ENCODE peak calls at places on chromosomes 12 and 14, in eight cellular contexts. Z is A172; L is Right ventricle myocardium superior; D is stimulated activated CD4-positive, alpha-beta T cell treated with anti-CD3 and anti-CD28 coated beads, Interleukin-15, amount 100 ng/mL, for 48 hours; Y is Karpas-422; A is tibial nerve; U is HT-29; C is RPMI7951. T is an unnamed sample.

GRCh38 chr12:57268264-57268663 is 17.3 kb upstream of the STAC3 start:
- DNase-seq in Z (no peak), L (no peak), D (no peak), Y (no peak), A (no peak), U (no peak), C (no peak), T (no peak)

GRCh38 chr14:95432152-95433093 is 84.0 kb downstream of the SYNE3 start:
- DNase-seq in Z (no peak), L (peak), D (no peak), Y (peak), A (peak), U (peak), C (no peak), T (no peak)

GRCh38 chr14:28941758-28942157 is 175.2 kb downstream of the FOXG1 start:
- DNase-seq in Z (no peak), L (no peak), D (no peak), Y (no peak), A (no peak), U (no peak), C (no peak), T (no peak)

GRCh38 chr12:54879579-54879978 is 25.3 kb downstream of the MUCL1 start:
- DNase-seq in Z (no peak), L (no peak), D (no peak), Y (peak), A (no peak), U (no peak), C (no peak), T (no peak)

GRCh38 chr14:101236496-101237240 is 324.6 kb upstream of the DIO3 start:
- DNase-seq in Z (no peak), L (no peak), D (no peak), Y (no peak), A (no peak), U (no peak), C (no peak), T (no peak)

GRCh38 chr14:100654814-100655795 is 67.9 kb upstream of the BEGAIN start:
- DNase-seq in Z (no peak), L (no peak), D (peak), Y (peak), A (no peak), U (peak), C (peak), T (no peak)

GRCh38 chr12:32920506-32921085 is 24.0 kb upstream of the PKP2 start:
- DNase-seq in Z (peak), L (no peak), D (no peak), Y (no peak), A (no peak), U (peak), C (no peak), T (no peak)

GRCh38 chr14:97924922-97925613 is 1127.9 kb downstream of the VRK1 start:
- DNase-seq in Z (no peak), L (no peak), D (no peak), Y (no peak), A (no peak), U (no peak), C (no peak), T (no peak)

GRCh38 chr12:121537814-121538698 is 42.8 kb downstream of the KDM2B start:
- DNase-seq in Z (no peak), L (peak), D (no peak), Y (peak), A (no peak), U (no peak), C (no peak), T (no peak)

GRCh38 chr12:39272934-39273770 is 169.8 kb downstream of the KIF21A start:
- DNase-seq in Z (peak), L (no peak), D (no peak), Y (peak), A (peak), U (peak), C (peak), T (no peak)

GRCh38 chr12:52323001-52323400 is 1.8 kb upstream of the KRT83 start:
- DNase-seq in Z (no peak), L (no peak), D (no peak), Y (no peak), A (no peak), U (no peak), C (no peak), T (no peak)

GRCh38 chr12:108832730-108833354 is 24.5 kb downstream of the SSH1 start:
- DNase-seq in Z (peak), L (no peak), D (no peak), Y (no peak), A (no peak), U (no peak), C (peak), T (no peak)

GRCh38 chr12:49895773-49896172 is 7.9 kb downstream of the FAIM2 start:
- DNase-seq in Z (no peak), L (no peak), D (no peak), Y (no peak), A (no peak), U (no peak), C (no peak), T (no peak)

GRCh38 chr14:90487031-90487430 is 90.2 kb downstream of the CALM1 start:
- DNase-seq in Z (peak), L (peak), D (no peak), Y (no peak), A (no peak), U (no peak), C (peak), T (no peak)

GRCh38 chr12:113899042-113899843 is 66.9 kb downstream of the RBM19 start:
- DNase-seq in Z (no peak), L (no peak), D (no peak), Y (no peak), A (no peak), U (no peak), C (no peak), T (no peak)

GRCh38 chr12:50505386-50505827 is 622 bp downstream of the DIP2B start:
- DNase-seq in Z (peak), L (peak), D (peak), Y (peak), A (peak), U (peak), C (peak), T (no peak)

GRCh38 chr14:64410084-64410774 is 22.1 kb downstream of the MTHFD1 start:
- DNase-seq in Z (peak), L (no peak), D (no peak), Y (no peak), A (no peak), U (no peak), C (peak), T (no peak)

GRCh38 chr12:56146492-56147460 is 5.6 kb upstream of the MYL6B start:
- DNase-seq in Z (no peak), L (no peak), D (no peak), Y (no peak), A (peak), U (no peak), C (no peak), T (no peak)

GRCh38 chr12:78448692-78449091 is 415.9 kb upstream of the SYT1 start:
- DNase-seq in Z (no peak), L (no peak), D (no peak), Y (no peak), A (no peak), U (no peak), C (no peak), T (no peak)

GRCh38 chr14:65044596-65044959 is 57.7 kb downstream of the MAX start:
- DNase-seq in Z (no peak), L (peak), D (no peak), Y (no peak), A (no peak), U (no peak), C (no peak), T (no peak)

GRCh38 chr12:46131729-46132128 is 137.1 kb downstream of the SLC38A1 start:
- DNase-seq in Z (peak), L (no peak), D (no peak), Y (peak), A (no peak), U (peak), C (peak), T (no peak)

GRCh38 chr12:127169321-127170270 is 1097.4 kb upstream of the TMEM132C start:
- DNase-seq in Z (no peak), L (no peak), D (no peak), Y (no peak), A (no peak), U (no peak), C (peak), T (no peak)

GRCh38 chr14:105486974-105487448 is 325 bp downstream of the CRIP1 start:
- DNase-seq in Z (no peak), L (peak), D (no peak), Y (peak), A (peak), U (peak), C (no peak), T (peak)

GRCh38 chr12:13002301-13003097 is 2.4 kb upstream of the HEBP1 start:
- DNase-seq in Z (no peak), L (no peak), D (no peak), Y (no peak), A (no peak), U (no peak), C (no peak), T (no peak)

GRCh38 chr14:103260629-103261124 is 73.4 kb upstream of the EIF5 start:
- DNase-seq in Z (peak), L (peak), D (no peak), Y (no peak), A (peak), U (peak), C (peak), T (peak)

GRCh38 chr12:124442772-124443445 is 124.5 kb downstream of the NCOR2 start:
- DNase-seq in Z (no peak), L (no peak), D (no peak), Y (no peak), A (no peak), U (no peak), C (no peak), T (no peak)

GRCh38 chr12:6790496-6791150 is 1.3 kb downstream of the CD4 start:
- DNase-seq in Z (no peak), L (no peak), D (no peak), Y (no peak), A (no peak), U (no peak), C (no peak), T (no peak)

T was measured in ascending aorta.